ENCODE peak calls at places on chromosome 9, in six cellular contexts. R is HCT116, A is H1, M is K562, G is GM12878, C is HepG2. O is an unnamed sample.

GRCh38 chr9:69027355-69028097 is 8.0 kb upstream of the FXN start:
- DNase-seq in R (peak), A (no peak), M (peak), G (peak), C (peak), O (no peak)

GRCh38 chr9:120319452-120319851 is 260.5 kb downstream of the CDK5RAP2 start:
- DNase-seq in R (no peak), A (peak), M (no peak), G (no peak), C (no peak), O (no peak)

GRCh38 chr9:136787690-136788400 is 3.3 kb upstream of the TMEM141 start:
- DNase-seq in R (no peak), A (peak), M (peak), G (no peak), C (peak), O (no peak)

GRCh38 chr9:117979914-117980313 is 275.7 kb downstream of the TLR4 start:
- DNase-seq in R (no peak), A (no peak), M (no peak), G (no peak), C (no peak), O (no peak)

GRCh38 chr9:102403514-102403913 is 591.6 kb upstream of the CYLC2 start:
- DNase-seq in R (no peak), A (no peak), M (no peak), G (no peak), C (no peak), O (no peak)

GRCh38 chr9:77569335-77569734 is 78.8 kb downstream of the GNA14 start:
- DNase-seq in R (no peak), A (no peak), M (no peak), G (no peak), C (no peak), O (no peak)

GRCh38 chr9:95506692-95507455 is 9.9 kb downstream of the PTCH1 start:
- DNase-seq in R (no peak), A (peak), M (peak), G (no peak), C (peak), O (no peak)

GRCh38 chr9:93058357-93059096 is at the start of gene SUSD3:
- DNase-seq in R (peak), A (peak), M (peak), G (peak), C (peak), O (no peak)

GRCh38 chr9:123478160-123478559 is 122.2 kb downstream of the CRB2 start:
- DNase-seq in R (no peak), A (no peak), M (no peak), G (no peak), C (no peak), O (no peak)

GRCh38 chr9:131406567-131407436 is 12.9 kb downstream of the PRRC2B start:
- DNase-seq in R (no peak), A (no peak), M (peak), G (no peak), C (no peak), O (no peak)

GRCh38 chr9:131925677-131926076 is 154.0 kb downstream of the MED27 start:
- DNase-seq in R (no peak), A (no peak), M (no peak), G (no peak), C (no peak), O (no peak)

GRCh38 chr9:92611621-92612275 is 58.2 kb downstream of the IPPK start:
- DNase-seq in R (no peak), A (no peak), M (no peak), G (no peak), C (no peak), O (no peak)

GRCh38 chr9:71741841-71742648 is 26.3 kb downstream of the CEMIP2 start:
- DNase-seq in R (no peak), A (no peak), M (peak), G (no peak), C (peak), O (no peak)

GRCh38 chr9:107648153-107648716 is 158.7 kb upstream of the KLF4 start:
- DNase-seq in R (no peak), A (no peak), M (no peak), G (no peak), C (no peak), O (no peak)

GRCh38 chr9:15606667-15607472 is 54.0 kb downstream of the CCDC171 start:
- DNase-seq in R (peak), A (no peak), M (peak), G (no peak), C (peak), O (no peak)

GRCh38 chr9:97853844-97854695 is 1.0 kb downstream of the FOXE1 start:
- DNase-seq in R (no peak), A (peak), M (no peak), G (no peak), C (no peak), O (no peak)

GRCh38 chr9:70061776-70062175 is 18.1 kb downstream of the MAMDC2 start:
- DNase-seq in R (no peak), A (no peak), M (no peak), G (no peak), C (no peak), O (no peak)

GRCh38 chr9:33273972-33274328 is 9.1 kb downstream of the CHMP5 start:
- DNase-seq in R (no peak), A (no peak), M (no peak), G (no peak), C (no peak), O (no peak)

GRCh38 chr9:87040410-87041009 is 93.2 kb upstream of the GAS1 start:
- DNase-seq in R (no peak), A (no peak), M (no peak), G (no peak), C (no peak), O (no peak)

GRCh38 chr9:111036946-111037743 is 1.1 kb downstream of the LPAR1 start:
- DNase-seq in R (peak), A (no peak), M (no peak), G (no peak), C (no peak), O (no peak)

GRCh38 chr9:96379461-96379860 is 4.0 kb downstream of the SLC35D2 start:
- DNase-seq in R (no peak), A (no peak), M (no peak), G (no peak), C (no peak), O (no peak)

GRCh38 chr9:121984726-121985402 is 108.2 kb downstream of the TTLL11 start:
- DNase-seq in R (no peak), A (no peak), M (no peak), G (no peak), C (no peak), O (no peak)

GRCh38 chr9:2101524-2101923 is 86.4 kb downstream of the SMARCA2 start:
- DNase-seq in R (no peak), A (no peak), M (no peak), G (no peak), C (no peak), O (no peak)

GRCh38 chr9:14103115-14103514 is 210.8 kb downstream of the NFIB start:
- DNase-seq in R (no peak), A (no peak), M (no peak), G (no peak), C (no peak), O (no peak)

GRCh38 chr9:85740821-85741111 is 988 bp downstream of the AGTPBP1 start:
- DNase-seq in R (no peak), A (no peak), M (no peak), G (no peak), C (peak), O (no peak)

GRCh38 chr9:97397220-97397619 is 14.7 kb upstream of the TDRD7 start:
- DNase-seq in R (no peak), A (no peak), M (no peak), G (peak), C (no peak), O (no peak)

GRCh38 chr9:25964239-25964638 is 286.0 kb upstream of the TUSC1 start:
- DNase-seq in R (peak), A (peak), M (no peak), G (no peak), C (peak), O (peak)

GRCh38 chr9:33263131-33263935 is 1.2 kb downstream of the BAG1 start:
- DNase-seq in R (no peak), A (no peak), M (no peak), G (no peak), C (peak), O (no peak)

GRCh38 chr9:131722260-131722659 is 17.6 kb downstream of the RAPGEF1 start:
- DNase-seq in R (no peak), A (no peak), M (no peak), G (no peak), C (no peak), O (no peak)

GRCh38 chr9:82333671-82334070 is 345.1 kb downstream of the SPATA31D1 start:
- DNase-seq in R (no peak), A (no peak), M (no peak), G (no peak), C (no peak), O (no peak)

GRCh38 chr9:96186601-96187011 is 115.4 kb downstream of the HSD17B3 start:
- DNase-seq in R (no peak), A (peak), M (no peak), G (no peak), C (no peak), O (no peak)

GRCh38 chr9:2727966-2728613 is 10.8 kb downstream of the KCNV2 start:
- DNase-seq in R (peak), A (no peak), M (peak), G (peak), C (peak), O (no peak)

GRCh38 chr9:127942152-127943010 is 4.7 kb upstream of the DPM2 start:
- DNase-seq in R (no peak), A (peak), M (peak), G (no peak), C (peak), O (no peak)

GRCh38 chr9:129328357-129329103 is 150.5 kb upstream of the IER5L start:
- DNase-seq in R (no peak), A (no peak), M (no peak), G (no peak), C (no peak), O (peak)

DNA sequence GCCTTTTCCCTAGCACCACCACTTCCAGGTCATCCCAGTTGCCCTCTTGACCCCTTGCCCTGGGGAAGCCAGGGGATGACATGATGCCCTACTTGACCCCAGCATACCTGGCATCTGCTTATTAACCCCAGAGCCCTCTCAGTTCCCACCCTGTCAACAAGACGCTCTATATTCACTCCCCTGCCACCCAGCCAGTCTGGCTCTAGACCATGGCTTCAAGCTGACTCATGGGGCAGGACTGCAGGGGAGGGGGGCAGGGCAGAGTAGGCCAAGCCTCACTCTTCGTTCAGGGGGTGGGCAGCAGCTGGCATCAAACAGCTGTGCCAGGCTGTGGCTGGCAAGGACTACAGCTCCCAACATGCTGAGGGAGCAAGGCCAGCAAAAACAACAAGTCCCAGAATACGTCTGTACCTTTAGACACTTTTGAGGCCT is 5.3 kb downstream of the ATOSB start:
- DNase-seq in R (no peak), A (no peak), M (no peak), G (no peak), C (no peak), O (no peak)
- TF ChIP-seq POLR2AphosphoS5 in R (peak), A (no peak), M (no peak), G (no peak), C (no peak), O (no peak)

DNA sequence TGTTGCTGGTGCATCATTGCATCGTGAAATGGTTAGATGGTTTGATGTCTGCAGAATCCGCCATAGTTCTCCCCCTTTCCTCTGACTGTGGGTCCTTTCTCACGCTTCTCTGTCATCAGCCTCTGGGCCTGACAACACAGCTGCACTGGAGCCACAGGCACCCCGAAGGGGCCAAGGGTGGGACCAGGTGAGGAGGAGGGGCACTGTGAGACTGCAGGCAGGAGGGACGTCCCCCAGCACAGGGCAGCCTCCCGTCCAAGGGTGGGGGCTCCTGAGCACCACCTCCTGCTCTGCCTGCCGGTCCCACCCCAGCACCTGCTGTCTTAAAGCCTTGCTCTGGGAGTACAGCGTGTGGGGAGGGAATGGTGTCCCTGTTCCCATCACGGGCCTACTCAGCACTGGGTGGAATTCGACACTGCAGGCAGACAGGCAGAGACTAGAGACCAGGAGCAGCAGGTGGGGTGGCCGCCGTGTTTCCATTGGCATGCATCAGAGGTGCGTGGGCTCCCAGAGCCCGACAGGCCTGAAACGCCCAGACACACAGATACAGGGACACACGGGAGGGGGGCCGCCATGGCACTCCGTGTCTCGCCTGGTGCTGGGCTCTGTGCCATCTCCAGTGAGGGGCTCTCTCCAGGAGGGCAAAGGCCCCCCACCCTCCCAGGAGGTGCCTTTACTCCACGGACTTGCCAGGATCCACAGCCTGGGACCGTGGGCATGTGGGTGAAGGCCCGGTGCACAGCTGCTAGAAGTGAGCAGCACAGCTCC is 15.0 kb downstream of the CACNA1B start:
- DNase-seq in R (no peak), A (no peak), M (no peak), G (no peak), C (no peak), O (no peak)
- H3K27ac ChIP-seq in R (no peak), A (no peak), M (no peak), G (no peak), C (no peak), O (no peak)

DNA sequence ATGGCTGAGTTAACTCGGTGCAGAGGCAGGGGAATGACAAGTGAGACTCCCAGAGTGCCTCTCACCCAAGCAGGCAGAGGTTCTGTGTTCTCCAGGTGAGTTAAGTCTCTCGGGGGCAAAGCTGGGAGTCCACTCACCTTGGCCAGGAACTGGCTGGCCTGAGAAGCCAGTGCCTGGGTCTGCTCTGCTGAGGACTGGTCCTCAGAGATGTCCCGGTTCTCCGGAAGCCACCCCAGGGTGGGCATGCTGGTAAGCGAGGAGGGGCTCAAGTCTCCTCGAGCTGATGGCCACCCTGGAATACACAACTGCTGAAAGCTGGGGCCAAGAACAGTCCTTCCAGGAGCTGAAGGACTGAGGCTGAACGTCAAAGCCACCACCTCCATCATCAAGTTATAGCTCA is 20.4 kb downstream of the AKNA start:
- DNase-seq in R (no peak), A (no peak), M (no peak), G (no peak), C (no peak), O (no peak)
- H3K9ac ChIP-seq in R (no peak), A (no peak), M (no peak), G (peak), C (no peak), O (no peak)

DNA sequence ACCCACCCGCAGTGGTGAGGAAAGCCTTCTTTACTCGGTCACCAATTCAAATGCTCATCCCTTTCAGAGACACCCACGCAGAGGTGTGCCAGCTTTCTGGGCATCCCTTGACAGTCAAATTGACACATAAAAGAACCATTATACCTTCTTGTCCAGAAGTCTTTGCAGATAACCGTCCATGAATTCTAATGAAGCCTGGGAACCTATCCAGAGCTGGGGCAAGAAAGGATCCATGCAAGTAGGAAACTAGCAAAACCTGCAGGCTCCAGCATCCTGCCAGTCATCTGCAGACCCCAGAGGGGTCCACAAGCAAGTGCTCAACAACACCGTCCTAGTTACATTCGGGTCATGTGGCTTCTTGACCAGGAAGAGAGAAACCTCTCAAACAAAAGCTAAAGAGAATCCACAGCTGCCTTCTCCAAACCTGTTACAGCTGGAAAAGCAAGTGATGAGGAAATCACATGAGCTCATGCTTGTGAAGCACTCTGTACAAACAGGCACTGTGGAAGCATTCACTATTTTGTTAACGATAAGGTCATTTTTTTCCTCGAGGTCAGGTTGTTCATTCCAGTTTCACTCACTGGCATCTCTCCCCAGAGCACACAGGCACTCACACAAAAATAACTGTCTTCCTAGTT is 80.2 kb upstream of the DMRT1 start:
- DNase-seq in R (no peak), A (no peak), M (no peak), G (no peak), C (peak), O (no peak)
- TF ChIP-seq POLR2AphosphoS5 in R (no peak), A (no peak), M (no peak), G (no peak), C (no peak), O (no peak)

DNA sequence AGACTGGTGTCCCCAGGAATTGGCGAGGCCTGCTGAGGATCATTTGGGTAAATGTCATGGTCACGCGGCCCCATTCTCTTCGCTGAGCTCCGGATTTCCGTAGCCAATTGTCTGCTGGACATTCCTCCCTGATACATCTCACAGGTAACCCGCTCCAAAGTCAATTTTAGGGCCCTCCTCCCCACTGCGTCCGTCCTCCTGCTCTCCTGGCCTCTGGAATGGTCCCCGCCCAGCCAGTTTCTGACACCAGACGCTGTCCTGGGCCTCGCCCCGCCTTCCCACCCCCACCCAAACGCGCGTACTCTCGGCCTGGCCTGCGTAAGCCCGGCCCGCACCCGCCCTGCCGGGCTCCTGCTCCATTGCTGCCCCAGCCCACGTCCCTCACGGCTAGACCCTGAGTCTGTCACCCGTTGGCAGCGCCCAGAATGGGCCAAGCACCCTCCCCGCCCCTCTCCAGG is 202.0 kb downstream of the AUH start:
- DNase-seq in R (no peak), A (peak), M (peak), G (no peak), C (no peak), O (no peak)
- H3K27ac ChIP-seq in R (no peak), A (no peak), M (no peak), G (no peak), C (no peak), O (no peak)